ENCODE peak calls at places on chromosomes 5 and 9, in seven cellular contexts. One of them, this sample, is unnamed.

GRCh38 chr9:76219555-76220151 is 174.6 kb downstream of the RFK start:
- DNase-seq in IMR-90: peak; percentile 10
- DNase-seq in HepG2: no peak
- DNase-seq in psoas muscle: no peak
- DNase-seq in CD4-positive, alpha-beta T cell: no peak
- DNase-seq in AG04449: no peak
- DNase-seq in B cell: no peak
- DNase-seq in this sample: no peak

GRCh38 chr5:127555826-127556225 is 38.4 kb downstream of the PRRC1 start:
- DNase-seq in psoas muscle: no peak
- DNase-seq in AG04449: no peak
- DNase-seq in B cell: no peak
- DNase-seq in CD4-positive, alpha-beta T cell: no peak
- DNase-seq in IMR-90: no peak
- DNase-seq in HepG2: no peak
- DNase-seq in this sample: no peak

GRCh38 chr9:107306308-107306707 is 23.2 kb downstream of the RAD23B start:
- DNase-seq in psoas muscle: no peak
- DNase-seq in CD4-positive, alpha-beta T cell: no peak
- DNase-seq in IMR-90: no peak
- DNase-seq in HepG2: no peak
- DNase-seq in B cell: no peak
- DNase-seq in AG04449: no peak
- DNase-seq in this sample: no peak

GRCh38 chr5:109455598-109456096 is 45.9 kb upstream of the PJA2 start:
- DNase-seq in AG04449: peak; percentile 92
- DNase-seq in B cell: no peak
- DNase-seq in psoas muscle: no peak
- DNase-seq in IMR-90: peak; percentile 98
- DNase-seq in HepG2: peak; percentile 11
- DNase-seq in CD4-positive, alpha-beta T cell: no peak
- DNase-seq in this sample: peak; percentile 69

GRCh38 chr9:121835581-121836381 is 184.3 kb downstream of the DAB2IP start:
- DNase-seq in AG04449: no peak
- DNase-seq in CD4-positive, alpha-beta T cell: no peak
- DNase-seq in HepG2: no peak
- DNase-seq in B cell: no peak
- DNase-seq in IMR-90: peak; percentile 20
- DNase-seq in psoas muscle: peak; percentile 4
- DNase-seq in this sample: no peak

GRCh38 chr5:78586251-78586650 is 62.3 kb downstream of the LHFPL2 start:
- DNase-seq in psoas muscle: no peak
- DNase-seq in HepG2: no peak
- DNase-seq in CD4-positive, alpha-beta T cell: no peak
- DNase-seq in AG04449: peak; percentile 98
- DNase-seq in B cell: no peak
- DNase-seq in IMR-90: peak; percentile 100
- DNase-seq in this sample: peak; percentile 90

GRCh38 chr5:39531299-39531698 is 106.5 kb upstream of the DAB2 start:
- DNase-seq in HepG2: no peak
- DNase-seq in IMR-90: no peak
- DNase-seq in psoas muscle: no peak
- DNase-seq in CD4-positive, alpha-beta T cell: no peak
- DNase-seq in B cell: no peak
- DNase-seq in AG04449: no peak
- DNase-seq in this sample: no peak

GRCh38 chr5:173736374-173736773 is 119.9 kb upstream of the BOD1 start:
- DNase-seq in HepG2: peak; percentile 84
- DNase-seq in IMR-90: no peak
- DNase-seq in AG04449: no peak
- DNase-seq in psoas muscle: no peak
- DNase-seq in B cell: no peak
- DNase-seq in CD4-positive, alpha-beta T cell: no peak
- DNase-seq in this sample: no peak

GRCh38 chr9:113484258-113484730 is 20.8 kb downstream of the RGS3 start:
- DNase-seq in CD4-positive, alpha-beta T cell: no peak
- DNase-seq in AG04449: no peak
- DNase-seq in B cell: no peak
- DNase-seq in IMR-90: peak; percentile 28
- DNase-seq in HepG2: peak; percentile 51
- DNase-seq in psoas muscle: peak; percentile 64
- DNase-seq in this sample: no peak

GRCh38 chr9:130871395-130872057 is 25.1 kb downstream of the QRFP start:
- DNase-seq in IMR-90: no peak
- DNase-seq in psoas muscle: no peak
- DNase-seq in CD4-positive, alpha-beta T cell: no peak
- DNase-seq in B cell: no peak
- DNase-seq in HepG2: no peak
- DNase-seq in AG04449: no peak
- DNase-seq in this sample: no peak

GRCh38 chr9:90460220-90460619 is 182.4 kb downstream of the DIRAS2 start:
- DNase-seq in AG04449: no peak
- DNase-seq in B cell: no peak
- DNase-seq in CD4-positive, alpha-beta T cell: no peak
- DNase-seq in IMR-90: no peak
- DNase-seq in psoas muscle: no peak
- DNase-seq in HepG2: no peak
- DNase-seq in this sample: no peak

GRCh38 chr5:133992429-133993151 is 12.2 kb downstream of the VDAC1 start:
- DNase-seq in IMR-90: no peak
- DNase-seq in HepG2: no peak
- DNase-seq in psoas muscle: peak; percentile 72
- DNase-seq in AG04449: no peak
- DNase-seq in CD4-positive, alpha-beta T cell: no peak
- DNase-seq in B cell: no peak
- DNase-seq in this sample: no peak

GRCh38 chr5:96075579-96076289 is 114.1 kb upstream of the ELL2 start:
- DNase-seq in CD4-positive, alpha-beta T cell: no peak
- DNase-seq in AG04449: no peak
- DNase-seq in B cell: no peak
- DNase-seq in IMR-90: no peak
- DNase-seq in psoas muscle: no peak
- DNase-seq in HepG2: no peak
- DNase-seq in this sample: no peak

GRCh38 chr5:43042176-43042625 is 2.1 kb upstream of the ANXA2R start:
- DNase-seq in HepG2: peak; percentile 47
- DNase-seq in CD4-positive, alpha-beta T cell: peak; percentile 81
- DNase-seq in AG04449: no peak
- DNase-seq in IMR-90: peak; percentile 69
- DNase-seq in psoas muscle: peak; percentile 90
- DNase-seq in B cell: peak; percentile 95
- DNase-seq in this sample: no peak

GRCh38 chr9:86075132-86075807 is 24.1 kb downstream of the GOLM1 start:
- DNase-seq in IMR-90: peak; percentile 36
- DNase-seq in CD4-positive, alpha-beta T cell: no peak
- DNase-seq in psoas muscle: no peak
- DNase-seq in AG04449: no peak
- DNase-seq in HepG2: no peak
- DNase-seq in B cell: no peak
- DNase-seq in this sample: no peak

GRCh38 chr5:9288234-9288633 is 257.6 kb downstream of the SEMA5A start:
- DNase-seq in psoas muscle: no peak
- DNase-seq in HepG2: no peak
- DNase-seq in AG04449: no peak
- DNase-seq in B cell: no peak
- DNase-seq in CD4-positive, alpha-beta T cell: no peak
- DNase-seq in IMR-90: no peak
- DNase-seq in this sample: no peak

GRCh38 chr5:109689740-109690455 is at the start of gene MAN2A1:
- DNase-seq in AG04449: no peak
- DNase-seq in HepG2: peak; percentile 44
- DNase-seq in B cell: peak; percentile 90
- DNase-seq in psoas muscle: peak; percentile 86
- DNase-seq in CD4-positive, alpha-beta T cell: peak; percentile 80
- DNase-seq in IMR-90: peak; percentile 47
- DNase-seq in this sample: peak; percentile 27

GRCh38 chr9:35489313-35490154 is at the start of gene RUSC2:
- DNase-seq in HepG2: peak; percentile 75
- DNase-seq in AG04449: peak; percentile 65
- DNase-seq in B cell: peak; percentile 64
- DNase-seq in IMR-90: peak; percentile 90
- DNase-seq in psoas muscle: peak; percentile 95
- DNase-seq in CD4-positive, alpha-beta T cell: peak; percentile 52
- DNase-seq in this sample: peak; percentile 81

GRCh38 chr9:93193373-93193725 is 9.4 kb downstream of the WNK2 start:
- DNase-seq in CD4-positive, alpha-beta T cell: no peak
- DNase-seq in IMR-90: no peak
- DNase-seq in B cell: no peak
- DNase-seq in psoas muscle: peak; percentile 44
- DNase-seq in HepG2: no peak
- DNase-seq in AG04449: no peak
- DNase-seq in this sample: no peak

GRCh38 chr9:37371565-37372464 is 50.7 kb upstream of the GRHPR start:
- DNase-seq in IMR-90: peak; percentile 58
- DNase-seq in CD4-positive, alpha-beta T cell: peak; percentile 10
- DNase-seq in HepG2: no peak
- DNase-seq in psoas muscle: no peak
- DNase-seq in AG04449: peak; percentile 38
- DNase-seq in B cell: peak; percentile 57
- DNase-seq in this sample: no peak

GRCh38 chr5:160802567-160802966 is 49.4 kb downstream of the ATP10B start:
- DNase-seq in HepG2: no peak
- DNase-seq in CD4-positive, alpha-beta T cell: no peak
- DNase-seq in AG04449: no peak
- DNase-seq in IMR-90: no peak
- DNase-seq in B cell: no peak
- DNase-seq in psoas muscle: no peak
- DNase-seq in this sample: no peak
- TF ChIP-seq CTCF in HepG2: peak; percentile 63
- TF ChIP-seq CTCF in CD4-positive, alpha-beta T cell: no peak
- TF ChIP-seq CTCF in AG04449: no peak
- TF ChIP-seq CTCF in IMR-90: no peak
- TF ChIP-seq CTCF in B cell: no peak
- TF ChIP-seq CTCF in psoas muscle: no peak
- TF ChIP-seq CTCF in this sample: no peak

GRCh38 chr5:55187370-55187769 is 14.4 kb upstream of the CDC20B start:
- DNase-seq in B cell: no peak
- DNase-seq in CD4-positive, alpha-beta T cell: no peak
- DNase-seq in HepG2: no peak
- DNase-seq in AG04449: no peak
- DNase-seq in psoas muscle: no peak
- DNase-seq in IMR-90: no peak
- DNase-seq in this sample: no peak
- TF ChIP-seq CTCF in B cell: no peak
- TF ChIP-seq CTCF in CD4-positive, alpha-beta T cell: no peak
- TF ChIP-seq CTCF in HepG2: peak; percentile 29
- TF ChIP-seq CTCF in AG04449: no peak
- TF ChIP-seq CTCF in psoas muscle: peak; percentile 4
- TF ChIP-seq CTCF in IMR-90: peak; percentile 15
- TF ChIP-seq CTCF in this sample: no peak

DNA sequence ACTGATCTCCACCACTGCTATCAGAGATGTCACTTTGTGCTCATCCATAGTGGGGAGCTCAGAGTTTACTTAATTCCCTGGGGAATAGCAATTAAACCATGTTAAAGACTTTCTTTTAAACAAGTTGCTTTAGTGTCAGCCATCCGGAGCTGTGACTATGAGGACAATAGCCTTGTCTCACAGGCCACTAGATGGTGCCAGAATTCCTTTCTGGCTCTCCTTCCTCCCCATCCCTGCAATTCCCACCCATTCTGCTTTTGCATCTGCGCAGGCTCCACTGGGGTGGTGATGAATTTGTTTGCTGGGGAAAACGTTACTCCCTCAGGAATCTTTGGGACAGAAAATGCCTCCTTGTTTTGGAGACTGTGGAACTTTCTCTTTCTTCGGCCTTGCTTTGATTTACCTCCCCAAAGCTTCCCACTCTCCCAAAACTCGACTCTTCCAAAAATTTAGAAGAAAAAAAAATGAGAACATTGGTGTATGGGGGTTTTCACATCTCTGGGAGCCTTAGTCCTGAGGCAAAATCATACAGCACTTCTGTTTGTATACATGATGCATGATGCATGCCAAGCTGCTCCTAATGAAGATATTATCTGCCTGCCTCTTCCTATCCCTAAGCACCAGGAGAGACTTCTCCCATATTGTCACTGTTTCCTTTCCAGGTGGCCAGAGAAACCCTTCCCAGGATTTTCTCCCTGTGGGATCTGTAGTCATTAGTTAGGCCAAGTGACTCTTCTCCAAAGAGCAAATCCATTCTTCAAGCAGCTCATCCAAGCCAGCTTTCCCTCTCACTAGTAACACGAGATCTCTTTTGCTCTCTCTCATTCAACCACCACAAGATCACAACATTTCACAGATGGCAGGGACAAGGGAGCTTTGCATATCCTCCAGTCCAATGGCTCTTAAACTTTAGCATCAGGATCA is 466.1 kb downstream of the TLR4 start:
- DNase-seq in AG04449: no peak
- DNase-seq in B cell: no peak
- DNase-seq in CD4-positive, alpha-beta T cell: no peak
- DNase-seq in IMR-90: no peak
- DNase-seq in psoas muscle: no peak
- DNase-seq in HepG2: peak; percentile 7
- DNase-seq in this sample: no peak
- TF ChIP-seq CTCF in AG04449: no peak
- TF ChIP-seq CTCF in B cell: no peak
- TF ChIP-seq CTCF in CD4-positive, alpha-beta T cell: no peak
- TF ChIP-seq CTCF in IMR-90: peak; percentile 16
- TF ChIP-seq CTCF in psoas muscle: peak; percentile 33
- TF ChIP-seq CTCF in HepG2: peak; percentile 51
- TF ChIP-seq CTCF in this sample: peak; percentile 21

GRCh38 chr9:97993000-97993399 is 9.9 kb downstream of the ANP32B start:
- DNase-seq in AG04449: no peak
- DNase-seq in IMR-90: no peak
- DNase-seq in CD4-positive, alpha-beta T cell: no peak
- DNase-seq in B cell: peak; percentile 40
- DNase-seq in psoas muscle: no peak
- DNase-seq in HepG2: no peak
- DNase-seq in this sample: no peak

GRCh38 chr9:97991818-97992217 is 8.7 kb downstream of the ANP32B start:
- DNase-seq in AG04449: no peak
- DNase-seq in HepG2: no peak
- DNase-seq in IMR-90: no peak
- DNase-seq in CD4-positive, alpha-beta T cell: no peak
- DNase-seq in B cell: no peak
- DNase-seq in psoas muscle: no peak
- DNase-seq in this sample: no peak

GRCh38 chr9:97992219-97992618 is 9.1 kb downstream of the ANP32B start:
- DNase-seq in B cell: no peak
- DNase-seq in AG04449: no peak
- DNase-seq in HepG2: no peak
- DNase-seq in CD4-positive, alpha-beta T cell: no peak
- DNase-seq in IMR-90: no peak
- DNase-seq in psoas muscle: no peak
- DNase-seq in this sample: no peak

GRCh38 chr9:97987490-97987889 is 4.3 kb downstream of the ANP32B start:
- DNase-seq in AG04449: no peak
- DNase-seq in psoas muscle: no peak
- DNase-seq in CD4-positive, alpha-beta T cell: no peak
- DNase-seq in IMR-90: no peak
- DNase-seq in HepG2: no peak
- DNase-seq in B cell: peak; percentile 27
- DNase-seq in this sample: no peak

DNA sequence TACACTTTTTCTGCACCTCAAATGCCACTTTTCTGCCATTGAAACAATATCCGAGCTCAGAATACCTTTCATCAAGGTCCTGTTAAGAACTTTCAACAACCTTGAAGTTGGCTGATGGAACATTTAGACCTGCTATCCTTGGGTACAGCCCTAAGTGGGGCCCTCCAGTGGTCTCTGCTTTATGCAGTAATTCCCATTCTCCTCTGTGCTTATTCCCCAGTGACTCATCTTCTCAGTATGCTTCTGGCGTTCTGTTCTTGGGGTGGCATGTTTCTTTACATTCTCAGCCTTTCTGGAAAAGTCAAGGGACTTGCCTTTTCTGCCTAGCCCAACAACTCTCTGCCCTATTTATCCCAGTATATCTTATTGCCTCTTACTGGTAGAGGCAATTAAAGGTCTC is 7.1 kb downstream of the ANP32B start:
- DNase-seq in IMR-90: peak; percentile 82
- DNase-seq in HepG2: no peak
- DNase-seq in psoas muscle: no peak
- DNase-seq in AG04449: peak; percentile 57
- DNase-seq in CD4-positive, alpha-beta T cell: no peak
- DNase-seq in B cell: no peak
- DNase-seq in this sample: no peak
- TF ChIP-seq CTCF in IMR-90: peak; percentile 42
- TF ChIP-seq CTCF in HepG2: no peak
- TF ChIP-seq CTCF in psoas muscle: no peak
- TF ChIP-seq CTCF in AG04449: peak; percentile 32
- TF ChIP-seq CTCF in CD4-positive, alpha-beta T cell: no peak
- TF ChIP-seq CTCF in B cell: no peak
- TF ChIP-seq CTCF in this sample: peak; percentile 6

This sample was measured in AG09319.